ENCODE peak calls at places on chromosomes 4 and X, in five cellular contexts. A, W, X, L and N are unnamed samples.
A peak's percentile ranks its signal among the peaks of the same experiment; 100 is the strongest.

GRCh38 chr4:95159384-95159783 is 389.4 kb downstream of the UNC5C start:
- DNase-seq in A (no peak), W (no peak), X (no peak), L (no peak), N (no peak)

GRCh38 chr4:134747108-134747805 is 545.7 kb upstream of the PABPC4L start:
- DNase-seq in A (peak; percentile 35), W (no peak), X (no peak), L (no peak), N (no peak)

GRCh38 chr4:55214172-55214571 is 88.8 kb upstream of the KDR start:
- DNase-seq in A (no peak), W (no peak), X (no peak), L (no peak), N (no peak)

GRCh38 chr4:8239226-8239625 is 30.3 kb upstream of the HTRA3 start:
- DNase-seq in A (no peak), W (no peak), X (no peak), L (no peak), N (no peak)

GRCh38 chrX:38215141-38215540 is 5.5 kb downstream of the SRPX start:
- DNase-seq in A (no peak), W (no peak), X (no peak), L (no peak), N (no peak)

GRCh38 chr4:94348705-94349104 is 6.1 kb upstream of the HPGDS start:
- DNase-seq in A (no peak), W (no peak), X (no peak), L (no peak), N (no peak)

GRCh38 chr4:38860788-38861424 is 4.3 kb upstream of the TLR6 start:
- DNase-seq in A (peak; percentile 94), W (no peak), X (no peak), L (peak; percentile 76), N (peak; percentile 12)

GRCh38 chr4:3369781-3370660 is 71.7 kb upstream of the HGFAC start:
- DNase-seq in A (peak; percentile 89), W (no peak), X (peak; percentile 51), L (no peak), N (no peak)

GRCh38 chr4:164596927-164597326 is 157.0 kb upstream of the SMIM31 start:
- DNase-seq in A (no peak), W (no peak), X (no peak), L (no peak), N (no peak)

GRCh38 chr4:112637552-112637866 is 566 bp downstream of the LARP7 start:
- DNase-seq in A (no peak), W (no peak), X (no peak), L (no peak), N (no peak)

GRCh38 chr4:112636688-112637551 is at the start of the genes LARP7 and ZGRF1:
- DNase-seq in A (peak; percentile 100), W (peak; percentile 95), X (peak; percentile 99), L (peak; percentile 98), N (peak; percentile 92)

GRCh38 chr4:112633477-112634235 is 3.1 kb downstream of the ZGRF1 start:
- DNase-seq in A (peak; percentile 67), W (no peak), X (no peak), L (no peak), N (no peak)
- TF ChIP-seq CTCF in A (peak; percentile 66), W (peak; percentile 63), X (peak; percentile 51), L (peak; percentile 26), N (peak; percentile 54)

DNA sequence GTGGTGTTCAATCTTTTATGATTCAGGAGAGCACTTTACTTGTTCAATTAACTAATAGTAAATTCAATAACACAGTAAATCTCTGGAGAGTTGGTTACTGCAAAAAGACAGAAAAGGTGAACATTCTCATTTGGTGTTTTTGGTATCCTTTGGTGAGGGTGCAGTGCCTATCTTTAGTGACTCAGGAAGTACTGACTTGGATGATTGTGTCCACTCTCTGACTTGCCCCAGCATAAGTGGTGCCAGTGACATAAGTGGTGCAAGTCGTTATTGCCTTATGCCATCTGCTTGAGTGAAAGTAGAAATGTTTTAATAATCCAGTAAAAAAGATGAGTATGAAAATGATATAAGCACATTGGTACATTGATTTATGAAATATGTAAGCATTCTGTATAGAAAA is 27.0 kb downstream of the GUCY1B1 start:
- DNase-seq in A (no peak), W (no peak), X (no peak), L (no peak), N (no peak)
- TF ChIP-seq CTCF in A (no peak), W (no peak), X (no peak), L (no peak), N (no peak)

GRCh38 chr4:130335417-130336194 is 1239.7 kb downstream of the C4orf33 start:
- DNase-seq in A (no peak), W (no peak), X (no peak), L (no peak), N (no peak)

GRCh38 chr4:130336585-130337217 is 1240.7 kb downstream of the C4orf33 start:
- DNase-seq in A (peak; percentile 47), W (no peak), X (no peak), L (no peak), N (no peak)

DNA sequence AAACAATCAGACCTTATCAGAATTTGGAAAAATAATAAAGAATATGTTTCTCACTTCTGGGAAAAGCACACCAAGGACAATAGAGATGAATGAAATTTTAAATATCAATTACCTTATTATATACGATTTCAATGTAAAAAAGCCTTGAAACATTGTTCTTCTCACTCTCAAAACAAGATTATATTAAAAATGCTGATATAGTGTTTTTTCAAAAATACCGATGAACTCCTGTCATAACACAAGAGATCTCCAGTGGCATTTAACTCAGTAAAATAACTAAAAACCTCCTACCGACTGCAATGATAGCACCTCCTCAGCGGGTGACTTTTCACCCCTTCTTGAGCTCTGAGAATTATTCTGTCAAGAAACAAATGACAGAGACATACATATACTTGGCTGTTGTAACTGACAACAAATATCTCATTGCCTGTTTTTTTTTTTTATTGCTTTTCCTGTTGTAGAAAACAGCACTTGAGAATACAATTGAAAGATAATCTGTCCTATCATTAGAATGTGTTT is 1237.3 kb downstream of the C4orf33 start:
- DNase-seq in A (no peak), W (no peak), X (no peak), L (no peak), N (no peak)
- TF ChIP-seq CTCF in A (no peak), W (no peak), X (no peak), L (no peak), N (no peak)

GRCh38 chrX:125205084-125205917 is 114.4 kb upstream of the TEX13C start:
- DNase-seq in A (peak; percentile 78), W (no peak), X (peak; percentile 39), L (peak; percentile 67), N (peak; percentile 48)
- TF ChIP-seq CTCF in A (peak; percentile 53), W (no peak), X (no peak), L (no peak), N (peak; percentile 58)

DNA sequence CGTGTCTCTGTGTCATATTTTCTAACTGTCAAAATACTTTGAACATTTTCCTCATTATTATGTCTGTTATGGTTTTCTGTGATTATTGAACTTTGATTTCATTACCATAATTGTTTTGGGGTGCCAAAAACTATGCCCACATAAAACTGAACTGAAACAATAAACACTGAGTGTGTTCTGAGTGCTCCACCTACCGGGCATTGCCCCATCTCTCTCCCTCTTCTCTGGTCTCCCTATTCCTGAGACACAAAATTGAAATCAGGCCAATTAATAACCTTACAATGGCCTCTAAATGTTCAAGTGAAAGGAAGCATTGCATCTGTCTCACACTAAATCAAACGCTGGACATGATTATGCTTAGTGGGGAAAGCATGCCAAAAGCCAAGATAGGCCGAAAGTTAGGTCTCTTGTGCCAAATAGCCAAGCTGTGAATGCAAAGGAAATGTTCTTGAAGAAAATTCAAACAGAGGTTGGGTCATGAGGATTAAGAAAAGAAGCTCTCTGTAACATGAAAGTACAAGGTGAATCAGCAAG is 972.3 kb downstream of the PCDH7 start:
- DNase-seq in A (no peak), W (no peak), X (no peak), L (no peak), N (no peak)
- TF ChIP-seq CTCF in A (peak; percentile 39), W (no peak), X (no peak), L (no peak), N (no peak)

GRCh38 chr4:41963105-41963504 is 18.5 kb upstream of the DCAF4L1 start:
- DNase-seq in A (peak; percentile 78), W (no peak), X (no peak), L (no peak), N (no peak)
- TF ChIP-seq CTCF in A (no peak), W (peak; percentile 39), X (no peak), L (no peak), N (peak; percentile 46)

GRCh38 chr4:178395798-178396197 is 953.6 kb upstream of the AGA start:
- DNase-seq in A (peak; percentile 31), W (no peak), X (no peak), L (no peak), N (no peak)
- TF ChIP-seq CTCF in A (peak; percentile 65), W (no peak), X (no peak), L (no peak), N (peak; percentile 31)

DNA sequence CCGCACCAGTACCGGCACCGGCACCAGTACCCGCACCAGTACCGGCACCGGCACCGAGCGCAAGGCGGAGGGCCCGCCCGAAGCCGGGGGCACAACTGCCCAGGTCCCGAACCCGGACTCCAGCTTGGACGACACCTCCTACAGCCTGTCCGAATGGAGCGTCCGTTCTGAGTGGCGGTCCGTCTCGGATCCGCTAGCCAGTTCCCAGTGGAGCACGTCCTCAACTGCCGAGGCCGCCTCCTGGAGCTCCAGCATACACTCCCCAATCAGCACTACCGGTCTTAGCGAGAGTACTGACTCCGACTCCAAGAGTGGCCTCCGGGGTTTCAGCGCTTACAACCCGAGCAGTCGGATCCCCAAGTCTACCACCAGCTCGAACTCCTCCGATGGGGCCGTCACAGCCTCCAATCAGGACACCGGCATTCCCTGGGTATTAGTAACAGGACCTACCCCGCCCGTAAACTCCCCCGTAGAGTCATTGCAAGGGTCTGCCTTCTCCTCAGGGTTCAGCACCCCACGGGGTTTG is 885 bp upstream of the MAOA start:
- DNase-seq in A (peak; percentile 48), W (no peak), X (peak; percentile 43), L (peak; percentile 13), N (peak; percentile 10)
- TF ChIP-seq CTCF in A (no peak), W (no peak), X (no peak), L (no peak), N (peak; percentile 5)